ENCODE peak calls at places on chromosomes 3 and 15, in seven cellular contexts. O, H, R, P, L, S and I are unnamed samples. For H3K4me1, the result is how much of the 10 kb centered on the place peaks cover.

GRCh38 chr3:49166752-49167556 is 823 bp upstream of the CCDC71 start:
- DNase-seq in R (no peak), L (no peak), O (no peak), S (no peak), H (no peak), P (no peak), I (no peak)

GRCh38 chr3:141529256-141530132 is 42.7 kb downstream of the RASA2 start:
- DNase-seq in O (no peak), S (no peak), P (no peak), L (no peak), H (no peak), R (no peak), I (no peak)

GRCh38 chr3:172564499-172564898 is 41.3 kb upstream of the TNFSF10 start:
- DNase-seq in H (no peak), L (no peak), S (no peak), O (no peak), P (no peak), R (no peak), I (no peak)

GRCh38 chr3:8621872-8622271 is 22.7 kb downstream of the SSUH2 start:
- DNase-seq in S (no peak), L (peak), P (no peak), O (peak), H (peak), R (no peak), I (no peak)

GRCh38 chr3:72482589-72483249 is 365.5 kb downstream of the SHQ1 start:
- DNase-seq in H (peak), L (peak), O (peak), R (peak), P (peak), S (peak), I (peak)

GRCh38 chr15:52102468-52102867 is 10.1 kb downstream of the BCL2L10 start:
- DNase-seq in H (peak), R (no peak), P (no peak), S (no peak), L (peak), O (no peak), I (no peak)

GRCh38 chr3:121552379-121552778 is 6.6 kb upstream of the POLQ start:
- DNase-seq in H (peak), S (no peak), O (no peak), P (no peak), L (no peak), R (no peak), I (no peak)

GRCh38 chr3:107855710-107856109 is 235.1 kb downstream of the CD47 start:
- DNase-seq in O (no peak), H (peak), S (no peak), L (peak), R (no peak), P (no peak), I (no peak)

GRCh38 chr3:10983219-10983916 is 9.2 kb upstream of the SLC6A1 start:
- DNase-seq in R (no peak), L (peak), S (no peak), H (peak), O (no peak), P (no peak), I (no peak)

GRCh38 chr3:161444678-161445077 is 51.9 kb upstream of the OTOL1 start:
- DNase-seq in L (no peak), P (no peak), O (no peak), S (no peak), H (no peak), R (no peak), I (no peak)

GRCh38 chr15:40430271-40430805 is 10.4 kb upstream of the BAHD1 start:
- DNase-seq in R (no peak), L (peak), S (no peak), H (no peak), P (no peak), O (no peak), I (no peak)

GRCh38 chr3:148466143-148466542 is 231.6 kb upstream of the AGTR1 start:
- DNase-seq in L (peak), O (no peak), R (no peak), S (no peak), H (peak), P (no peak), I (no peak)

GRCh38 chr3:67433109-67433508 is 221.3 kb downstream of the SUCLG2 start:
- DNase-seq in H (no peak), L (no peak), R (no peak), P (no peak), O (no peak), S (no peak), I (no peak)

GRCh38 chr3:31066999-31067398 is 172.5 kb upstream of the GADL1 start:
- DNase-seq in L (peak), S (no peak), O (no peak), P (no peak), H (peak), R (no peak), I (no peak)

DNA sequence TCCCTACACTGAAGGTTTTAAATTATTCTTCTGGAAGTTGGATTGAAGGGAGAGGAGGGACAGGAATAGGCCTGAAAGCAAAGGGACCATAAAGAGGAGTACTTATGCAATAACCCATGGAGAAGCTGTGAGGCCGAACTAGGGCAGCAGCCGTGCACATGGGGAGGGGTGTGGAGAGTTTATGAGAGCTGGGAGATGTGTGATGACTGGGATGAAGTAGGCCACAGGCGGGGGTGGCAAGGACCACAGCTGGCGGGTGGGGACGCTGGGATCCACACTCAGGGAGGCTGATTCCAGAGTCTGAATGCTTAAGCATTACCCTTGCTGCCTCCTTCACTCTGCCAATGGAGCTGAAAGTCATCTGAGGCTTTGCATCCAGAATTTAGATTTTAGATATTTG is 123.8 kb downstream of the ARNT2 start:
- DNase-seq in S (no peak), P (no peak), H (no peak), L (no peak), R (no peak), O (no peak), I (no peak)
- H3K4me1 ChIP-seq in S (under half), P (under half), H (under half), L (under half), R (under half), O (half or more), I (under half)

GRCh38 chr3:125591116-125591755 is 4.1 kb downstream of the OSBPL11 start:
- DNase-seq in P (no peak), R (no peak), O (no peak), H (peak), S (no peak), L (no peak), I (no peak)
- H3K4me3 ChIP-seq in P (no peak), R (no peak), O (no peak), H (no peak), S (peak), L (no peak), I (no peak)

DNA sequence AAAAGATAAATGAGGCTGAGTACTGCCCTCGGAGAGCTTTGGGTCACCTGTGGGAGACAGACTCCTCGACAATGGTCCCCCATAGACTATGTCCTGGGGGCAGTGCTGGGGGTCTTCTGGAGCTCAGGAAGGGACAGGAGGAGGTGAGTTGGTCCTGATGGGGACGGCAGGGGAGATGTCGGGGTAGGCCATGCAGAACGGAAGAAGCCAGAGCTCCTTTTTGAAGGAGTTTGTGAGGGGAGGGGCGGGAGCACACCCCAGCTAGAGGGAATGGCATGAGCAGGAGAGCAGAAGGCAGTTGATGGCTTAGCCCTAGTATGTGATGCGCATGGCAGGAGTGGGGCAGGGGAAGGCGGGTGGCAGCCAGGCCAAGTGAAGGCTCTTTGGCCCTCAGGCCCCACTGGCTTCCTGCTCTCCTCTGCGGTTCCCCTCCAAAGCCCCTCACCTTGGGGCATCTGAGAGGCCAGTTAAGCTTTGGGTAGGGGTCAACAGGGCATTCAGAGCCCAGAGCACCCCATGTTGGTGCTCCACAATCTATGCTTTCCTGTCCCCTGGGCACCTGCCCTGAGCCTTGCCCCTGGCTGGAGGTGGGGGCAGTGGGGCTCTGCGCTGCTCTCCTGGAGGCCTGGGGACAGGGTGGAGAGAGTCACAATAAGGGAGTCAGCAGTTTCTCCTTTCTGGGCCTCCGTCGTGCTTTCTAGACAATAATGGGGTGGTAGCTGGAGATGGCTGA is 179.3 kb downstream of the SMAD6 start:
- DNase-seq in S (no peak), H (no peak), R (no peak), L (no peak), O (no peak), P (no peak), I (no peak)
- H3K4me1 ChIP-seq in S (under half), H (under half), R (under half), L (under half), O (half or more), P (under half), I (under half)

GRCh38 chr15:38624248-38625214 is 59.9 kb upstream of the RASGRP1 start:
- DNase-seq in S (no peak), O (no peak), R (no peak), P (no peak), L (no peak), H (peak), I (no peak)

GRCh38 chr15:38625886-38626285 is 61.3 kb upstream of the RASGRP1 start:
- DNase-seq in S (no peak), O (no peak), H (no peak), R (no peak), L (no peak), P (no peak), I (no peak)

GRCh38 chr15:38626443-38627050 is 61.9 kb upstream of the RASGRP1 start:
- DNase-seq in R (no peak), O (no peak), L (no peak), H (no peak), P (no peak), S (no peak), I (no peak)

GRCh38 chr15:38631126-38632075 is 66.8 kb upstream of the RASGRP1 start:
- DNase-seq in S (no peak), O (no peak), H (no peak), L (no peak), P (no peak), R (no peak), I (no peak)

DNA sequence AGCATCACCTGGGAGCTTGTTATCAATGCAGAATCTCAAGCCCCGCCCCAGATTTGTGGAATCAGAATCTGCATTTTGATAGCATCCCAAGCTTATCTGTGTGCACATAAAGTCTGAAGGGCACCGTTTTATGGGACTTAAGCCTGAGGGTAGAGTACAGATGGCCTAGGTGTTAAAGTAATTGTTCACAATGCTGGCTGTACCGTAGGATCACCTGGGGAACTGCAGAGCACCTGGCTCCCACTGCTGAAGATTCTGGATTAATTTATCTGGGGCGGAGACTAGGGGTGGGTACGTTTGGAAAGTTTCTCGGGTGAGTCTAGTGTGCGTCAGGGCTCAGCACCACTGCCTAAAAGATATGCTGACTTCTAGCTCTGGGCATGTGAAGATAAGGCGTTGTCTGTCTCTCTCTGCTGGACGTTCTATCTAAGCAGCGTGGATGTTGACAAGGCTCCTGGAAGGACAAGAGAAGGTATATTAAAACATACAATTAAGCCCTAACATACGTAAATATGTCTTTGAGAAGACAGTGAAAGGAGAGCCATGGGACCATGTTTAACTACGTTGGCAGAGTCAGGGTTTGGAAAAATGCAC is 63.2 kb upstream of the RASGRP1 start:
- DNase-seq in H (peak), S (no peak), P (no peak), L (no peak), O (no peak), R (no peak), I (no peak)
- H3K4me3 ChIP-seq in H (no peak), S (no peak), P (no peak), L (no peak), O (no peak), R (no peak), I (no peak)